ENCODE peak calls at places on chromosomes 7 and 10, in four cellular contexts. M is Daoy; H is nephron progenitor cell; T is activated effector memory CD4-positive, alpha-beta T cell treated with Interleukin-2 at 50 U/mL for 16 hours. Z is an unnamed sample.
A peak's percentile ranks its signal among the peaks of the same experiment; 100 is the strongest.

GRCh38 chr7:46486264-46487206 is 565.5 kb upstream of the IGFBP3 start:
- DNase-seq in M (peak; percentile 90), H (no peak), T (no peak), Z (no peak)

GRCh38 chr10:2592533-2592932 is 474.8 kb upstream of the PFKP start:
- DNase-seq in M (no peak), H (no peak), T (no peak), Z (no peak)

GRCh38 chr7:155484483-155485399 is 26.8 kb downstream of the EN2 start:
- DNase-seq in M (no peak), H (no peak), T (no peak), Z (no peak)

GRCh38 chr7:40220421-40220911 is 85.7 kb downstream of the SUGCT start:
- DNase-seq in M (peak; percentile 46), H (no peak), T (no peak), Z (no peak)

GRCh38 chr7:269721-270120 is 20.2 kb upstream of the FOXL3 start:
- DNase-seq in M (no peak), H (no peak), T (no peak), Z (no peak)

GRCh38 chr10:132648072-132648855 is 110.7 kb downstream of the INPP5A start:
- DNase-seq in M (no peak), H (no peak), T (no peak), Z (no peak)

GRCh38 chr7:81070956-81071355 is 152.1 kb upstream of the SEMA3C start:
- DNase-seq in M (no peak), H (no peak), T (no peak), Z (no peak)

GRCh38 chr10:28253174-28253783 is 49.6 kb downstream of the MPP7 start:
- DNase-seq in M (no peak), H (no peak), T (no peak), Z (no peak)

Z was measured in CD8-positive, alpha-beta memory T cell.